ENCODE peak calls at places on chromosomes 12 and 14, in six cellular contexts. V is IMR-90, U is H9, E is H1, G is mesenchymal stem cell, T is trophoblast cell. Y is an unnamed sample.
A peak's percentile ranks its signal among the peaks of the same experiment; 100 is the strongest.

GRCh38 chr12:26010293-26010821 is 51.9 kb downstream of the RASSF8 start:
- DNase-seq in E (no peak), V (no peak), U (no peak), G (no peak), T (no peak), Y (no peak)

GRCh38 chr12:65442418-65442817 is 163.9 kb downstream of the MSRB3 start:
- DNase-seq in G (no peak), V (no peak), U (no peak), E (no peak), T (no peak), Y (no peak)

GRCh38 chr12:57138526-57139272 is 8.7 kb downstream of the LRP1-AS start:
- DNase-seq in U (no peak), G (no peak), E (no peak), T (peak; percentile 83), V (no peak), Y (no peak)

GRCh38 chr12:98530068-98530467 is 14.7 kb downstream of the TMPO start:
- DNase-seq in V (no peak), G (no peak), T (no peak), U (no peak), E (no peak), Y (no peak)

GRCh38 chr14:96797943-96798349 is 764 bp downstream of the VRK1 start:
- DNase-seq in E (no peak), G (peak; percentile 49), T (no peak), U (no peak), V (no peak), Y (peak; percentile 6)

GRCh38 chr12:2294651-2295475 is 242.1 kb downstream of the CACNA1C start:
- DNase-seq in V (peak; percentile 69), T (peak; percentile 41), U (peak; percentile 23), E (no peak), G (peak; percentile 66), Y (no peak)

GRCh38 chr12:14896477-14897184 is 11.0 kb upstream of the MGP start:
- DNase-seq in T (peak; percentile 83), V (peak; percentile 79), U (no peak), E (no peak), G (peak; percentile 44), Y (no peak)

GRCh38 chr14:30389901-30390394 is 169.0 kb upstream of the G2E3 start:
- DNase-seq in E (no peak), U (no peak), T (no peak), G (no peak), V (no peak), Y (no peak)

GRCh38 chr14:91419044-91419397 is 1.4 kb upstream of the CCDC88C start:
- DNase-seq in T (no peak), G (no peak), V (no peak), U (no peak), E (no peak), Y (no peak)

GRCh38 chr14:103104654-103105511 is 10.4 kb downstream of the EXOC3L4 start:
- DNase-seq in G (peak; percentile 74), T (peak; percentile 85), V (peak; percentile 50), E (no peak), U (peak; percentile 81), Y (no peak)

GRCh38 chr14:100900837-100901390 is 2.6 kb downstream of the RTL1 start:
- DNase-seq in U (peak; percentile 76), E (no peak), T (no peak), V (no peak), G (peak; percentile 65), Y (peak; percentile 69)

GRCh38 chr12:6332459-6332858 is 9.4 kb downstream of the TNFRSF1A start:
- DNase-seq in T (peak; percentile 59), E (no peak), G (peak; percentile 90), U (no peak), V (peak; percentile 90), Y (no peak)

GRCh38 chr14:102996941-102997340 is 60.4 kb downstream of the CDC42BPB start:
- DNase-seq in T (no peak), U (no peak), E (no peak), V (no peak), G (no peak), Y (no peak)

GRCh38 chr12:118103231-118103600 is 595 bp downstream of the VSIG10 start:
- DNase-seq in G (no peak), T (peak; percentile 50), U (peak; percentile 60), V (peak; percentile 7), E (no peak), Y (no peak)

GRCh38 chr12:89263874-89264273 is 88.4 kb downstream of the DUSP6 start:
- DNase-seq in V (no peak), T (no peak), G (no peak), E (no peak), U (no peak), Y (no peak)

GRCh38 chr12:48010366-48010970 is 6.2 kb upstream of the COL2A1 start:
- DNase-seq in V (no peak), U (no peak), E (no peak), G (no peak), T (no peak), Y (no peak)

GRCh38 chr12:121532503-121533390 is 48.1 kb downstream of the KDM2B start:
- DNase-seq in G (peak; percentile 73), T (no peak), E (no peak), U (no peak), V (peak; percentile 84), Y (no peak)

GRCh38 chr12:66152732-66153131 is 17.1 kb downstream of the TMBIM4 start:
- DNase-seq in G (no peak), T (no peak), U (no peak), V (peak; percentile 56), E (no peak), Y (no peak)

GRCh38 chr12:115075552-115076170 is 391.7 kb upstream of the TBX3 start:
- DNase-seq in E (no peak), G (no peak), U (no peak), V (no peak), T (no peak), Y (no peak)

GRCh38 chr12:115922952-115923564 is 354.4 kb downstream of the MED13L start:
- DNase-seq in V (no peak), E (no peak), U (no peak), G (no peak), T (peak; percentile 85), Y (no peak)

GRCh38 chr14:52551696-52552062 is 626 bp downstream of the TXNDC16 start:
- DNase-seq in G (peak; percentile 55), T (peak; percentile 7), V (peak; percentile 39), U (no peak), E (no peak), Y (peak; percentile 17)

GRCh38 chr12:104825408-104825807 is 132.7 kb downstream of the SLC41A2 start:
- DNase-seq in E (no peak), T (no peak), U (peak; percentile 35), G (peak; percentile 12), V (peak; percentile 6), Y (no peak)

GRCh38 chr12:43336962-43337555 is 214.9 kb downstream of the ADAMTS20 start:
- DNase-seq in U (no peak), E (no peak), T (peak; percentile 25), V (peak; percentile 70), G (peak; percentile 38), Y (no peak)

GRCh38 chr12:6966351-6966750 is 4.1 kb downstream of the PHB2 start:
- DNase-seq in V (no peak), E (no peak), U (no peak), T (no peak), G (no peak), Y (no peak)

GRCh38 chr12:58044966-58045365 is 103.6 kb downstream of the ATP23 start:
- DNase-seq in V (no peak), G (no peak), U (no peak), E (no peak), T (no peak), Y (no peak)

GRCh38 chr14:51248041-51248987 is 8.3 kb downstream of the TMX1 start:
- DNase-seq in V (no peak), U (no peak), E (no peak), G (no peak), T (no peak), Y (no peak)

GRCh38 chr14:84657866-84658385 is 872.0 kb upstream of the FLRT2 start:
- DNase-seq in T (no peak), V (no peak), G (no peak), U (no peak), E (no peak), Y (no peak)

GRCh38 chr14:63100597-63100996 is 55.3 kb upstream of the KCNH5 start:
- DNase-seq in V (no peak), G (no peak), E (no peak), U (no peak), T (peak; percentile 52), Y (no peak)
- H3K14ac ChIP-seq in V (no peak overlapping the region), G (no peak overlapping the region), E (no peak overlapping the region), U (no peak overlapping the region), T (no peak overlapping the region), Y (no peak overlapping the region)

GRCh38 chr12:130955238-130955816 is 1.6 kb downstream of the ADGRD1 start:
- DNase-seq in T (no peak), E (no peak), G (no peak), U (no peak), V (no peak), Y (no peak)

GRCh38 chr12:130957304-130957621 is 3.6 kb downstream of the ADGRD1 start:
- DNase-seq in E (no peak), V (no peak), U (no peak), G (no peak), T (no peak), Y (no peak)

GRCh38 chr12:130956456-130957303 is 3.0 kb downstream of the ADGRD1 start:
- DNase-seq in U (no peak), V (no peak), E (no peak), G (no peak), T (no peak), Y (no peak)

GRCh38 chr12:130954544-130954831 is 781 bp downstream of the ADGRD1 start:
- DNase-seq in T (no peak), U (no peak), E (no peak), G (no peak), V (no peak), Y (no peak)

GRCh38 chr12:130956009-130956408 is 2.3 kb downstream of the ADGRD1 start:
- DNase-seq in E (no peak), G (no peak), U (no peak), V (no peak), T (no peak), Y (no peak)
- H3K14ac ChIP-seq in E (no peak overlapping the region), G (no peak overlapping the region), U (no peak overlapping the region), V (no peak overlapping the region), T (no peak overlapping the region), Y (peak overlapping the region; percentile 3)

GRCh38 chr14:75826599-75826998 is 155.2 kb downstream of the TGFB3 start:
- DNase-seq in U (no peak), E (no peak), T (peak; percentile 21), G (peak; percentile 17), V (peak; percentile 55), Y (no peak)

GRCh38 chr14:75822522-75823288 is 159.1 kb downstream of the TGFB3 start:
- DNase-seq in V (peak; percentile 85), G (peak; percentile 71), U (no peak), T (no peak), E (no peak), Y (no peak)

GRCh38 chr14:75824328-75824727 is 157.5 kb downstream of the TGFB3 start:
- DNase-seq in V (no peak), E (no peak), T (no peak), U (no peak), G (no peak), Y (no peak)

GRCh38 chr14:75823334-75823733 is 158.5 kb downstream of the TGFB3 start:
- DNase-seq in G (no peak), V (no peak), T (no peak), U (no peak), E (no peak), Y (no peak)

GRCh38 chr14:75825147-75825592 is 156.6 kb downstream of the TGFB3 start:
- DNase-seq in E (no peak), G (peak; percentile 80), T (no peak), U (no peak), V (no peak), Y (no peak)
- H3K14ac ChIP-seq in E (no peak overlapping the region), G (no peak overlapping the region), T (no peak overlapping the region), U (no peak overlapping the region), V (no peak overlapping the region), Y (no peak overlapping the region)

GRCh38 chr12:5039815-5040214 is 3.9 kb upstream of the KCNA5 start:
- DNase-seq in U (no peak), V (no peak), G (no peak), E (no peak), T (no peak), Y (no peak)
- H3K14ac ChIP-seq in U (no peak overlapping the region), V (no peak overlapping the region), G (no peak overlapping the region), E (no peak overlapping the region), T (no peak overlapping the region), Y (no peak overlapping the region)

Y was measured in neuronal stem cell.